ENCODE peak calls at places on chromosomes 13 and 19, in four cellular contexts. One of them, this sample, is unnamed.

GRCh38 chr19:14118165-14119051 is 846 bp upstream of the PRKACA start:
- DNase-seq in AG04449: peak
- DNase-seq in fibroblast of lung: peak
- DNase-seq in ovary: peak
- DNase-seq in this sample: peak

GRCh38 chr13:24618219-24618955 is 61.8 kb upstream of the ATP12A start:
- DNase-seq in AG04449: no peak
- DNase-seq in fibroblast of lung: no peak
- DNase-seq in ovary: no peak
- DNase-seq in this sample: peak

GRCh38 chr19:48539503-48540096 is 12.4 kb upstream of the SULT2B1 start:
- DNase-seq in AG04449: no peak
- DNase-seq in fibroblast of lung: peak
- DNase-seq in ovary: no peak
- DNase-seq in this sample: no peak

GRCh38 chr13:29507356-29507755 is 88.1 kb downstream of the SLC7A1 start:
- DNase-seq in AG04449: no peak
- DNase-seq in fibroblast of lung: no peak
- DNase-seq in ovary: no peak
- DNase-seq in this sample: no peak

GRCh38 chr13:27644302-27644701 is 22.6 kb downstream of the POLR1D start:
- DNase-seq in AG04449: peak
- DNase-seq in fibroblast of lung: peak
- DNase-seq in ovary: no peak
- DNase-seq in this sample: no peak

GRCh38 chr19:5953680-5954213 is 24.2 kb downstream of the RANBP3 start:
- DNase-seq in AG04449: no peak
- DNase-seq in fibroblast of lung: no peak
- DNase-seq in ovary: no peak
- DNase-seq in this sample: no peak

GRCh38 chr19:13717194-13717643 is 47.1 kb upstream of the MRI1 start:
- DNase-seq in AG04449: no peak
- DNase-seq in fibroblast of lung: no peak
- DNase-seq in ovary: no peak
- DNase-seq in this sample: no peak

GRCh38 chr19:40691421-40692211 is 1.2 kb upstream of the NUMBL start:
- DNase-seq in AG04449: no peak
- DNase-seq in fibroblast of lung: peak
- DNase-seq in ovary: peak
- DNase-seq in this sample: no peak

GRCh38 chr13:93086329-93086728 is 140.3 kb upstream of the GPC6 start:
- DNase-seq in AG04449: no peak
- DNase-seq in fibroblast of lung: no peak
- DNase-seq in ovary: no peak
- DNase-seq in this sample: no peak

GRCh38 chr13:33797622-33798021 is 20.3 kb upstream of the RFC3 start:
- DNase-seq in AG04449: no peak
- DNase-seq in fibroblast of lung: peak
- DNase-seq in ovary: no peak
- DNase-seq in this sample: no peak

GRCh38 chr19:50646074-50646807 is 3.0 kb upstream of the C19orf81 start:
- DNase-seq in AG04449: no peak
- DNase-seq in fibroblast of lung: peak
- DNase-seq in ovary: no peak
- DNase-seq in this sample: no peak

GRCh38 chr19:38557205-38557799 is 60.5 kb downstream of the MAP4K1 start:
- DNase-seq in AG04449: no peak
- DNase-seq in fibroblast of lung: no peak
- DNase-seq in ovary: no peak
- DNase-seq in this sample: no peak

GRCh38 chr13:102879793-102880499 is 34.1 kb downstream of the ERCC5 start:
- DNase-seq in AG04449: no peak
- DNase-seq in fibroblast of lung: no peak
- DNase-seq in ovary: no peak
- DNase-seq in this sample: no peak

GRCh38 chr13:105346141-105346766 is 1189.2 kb downstream of the EFNB2 start:
- DNase-seq in AG04449: peak
- DNase-seq in fibroblast of lung: peak
- DNase-seq in ovary: no peak
- DNase-seq in this sample: no peak

GRCh38 chr13:67366533-67366932 is 136.4 kb upstream of the PCDH9 start:
- DNase-seq in AG04449: no peak
- DNase-seq in fibroblast of lung: peak
- DNase-seq in ovary: no peak
- DNase-seq in this sample: no peak

GRCh38 chr19:49512970-49513745 is 697 bp downstream of the FCGRT start:
- DNase-seq in AG04449: no peak
- DNase-seq in fibroblast of lung: no peak
- DNase-seq in ovary: peak
- DNase-seq in this sample: no peak

GRCh38 chr13:112766336-112766735 is 76.5 kb downstream of the ATP11A start:
- DNase-seq in AG04449: no peak
- DNase-seq in fibroblast of lung: no peak
- DNase-seq in ovary: no peak
- DNase-seq in this sample: no peak

GRCh38 chr19:2549701-2550191 is 73.8 kb downstream of the GADD45B start:
- DNase-seq in AG04449: peak
- DNase-seq in fibroblast of lung: peak
- DNase-seq in ovary: no peak
- DNase-seq in this sample: no peak

GRCh38 chr19:21326169-21326568 is 3.0 kb downstream of the ZNF708 start:
- DNase-seq in AG04449: no peak
- DNase-seq in fibroblast of lung: no peak
- DNase-seq in ovary: no peak
- DNase-seq in this sample: no peak

GRCh38 chr19:56126983-56127780 is 6.1 kb upstream of the ZNF787 start:
- DNase-seq in AG04449: no peak
- DNase-seq in fibroblast of lung: no peak
- DNase-seq in ovary: no peak
- DNase-seq in this sample: no peak

GRCh38 chr13:45298206-45298505 is 42.8 kb downstream of the TPT1 start:
- DNase-seq in AG04449: no peak
- DNase-seq in fibroblast of lung: no peak
- DNase-seq in ovary: no peak
- DNase-seq in this sample: no peak

GRCh38 chr13:95020298-95020987 is 280.8 kb downstream of the ABCC4 start:
- DNase-seq in AG04449: no peak
- DNase-seq in fibroblast of lung: peak
- DNase-seq in ovary: no peak
- DNase-seq in this sample: no peak

GRCh38 chr13:51764184-51765141 is 39.5 kb downstream of the DHRS12 start:
- DNase-seq in AG04449: no peak
- DNase-seq in fibroblast of lung: peak
- DNase-seq in ovary: no peak
- DNase-seq in this sample: peak

GRCh38 chr13:41458939-41459753 is 1.8 kb downstream of the RGCC start:
- DNase-seq in AG04449: no peak
- DNase-seq in fibroblast of lung: peak
- DNase-seq in ovary: no peak
- DNase-seq in this sample: peak

GRCh38 chr13:37418490-37418889 is 180.1 kb downstream of the POSTN start:
- DNase-seq in AG04449: no peak
- DNase-seq in fibroblast of lung: peak
- DNase-seq in ovary: no peak
- DNase-seq in this sample: no peak

GRCh38 chr19:19461671-19462622 is 53.4 kb downstream of the TSSK6 start:
- DNase-seq in AG04449: no peak
- DNase-seq in fibroblast of lung: peak
- DNase-seq in ovary: peak
- DNase-seq in this sample: peak

GRCh38 chr13:88022826-88023225 is 351.7 kb downstream of the SLITRK5 start:
- DNase-seq in AG04449: no peak
- DNase-seq in fibroblast of lung: peak
- DNase-seq in ovary: no peak
- DNase-seq in this sample: no peak

GRCh38 chr19:18650048-18650435 is 13.2 kb downstream of the KLHL26 start:
- DNase-seq in AG04449: no peak
- DNase-seq in fibroblast of lung: peak
- DNase-seq in ovary: peak
- DNase-seq in this sample: no peak

GRCh38 chr13:112032186-112032835 is 34.6 kb upstream of the SOX1 start:
- DNase-seq in AG04449: no peak
- DNase-seq in fibroblast of lung: no peak
- DNase-seq in ovary: no peak
- DNase-seq in this sample: no peak

GRCh38 chr19:28494466-28494865 is 718.5 kb downstream of the UQCRFS1 start:
- DNase-seq in AG04449: no peak
- DNase-seq in fibroblast of lung: no peak
- DNase-seq in ovary: no peak
- DNase-seq in this sample: no peak

GRCh38 chr19:46791944-46792343 is 3.5 kb upstream of the SLC1A5 start:
- DNase-seq in AG04449: no peak
- DNase-seq in fibroblast of lung: no peak
- DNase-seq in ovary: no peak
- DNase-seq in this sample: no peak

GRCh38 chr19:56367829-56368711 is 25.3 kb downstream of the ZNF582 start:
- DNase-seq in AG04449: peak
- DNase-seq in fibroblast of lung: peak
- DNase-seq in ovary: peak
- DNase-seq in this sample: peak

GRCh38 chr19:964116-964520 is 20.0 kb upstream of the WDR18 start:
- DNase-seq in AG04449: no peak
- DNase-seq in fibroblast of lung: no peak
- DNase-seq in ovary: no peak
- DNase-seq in this sample: no peak
- H3K4me3 ChIP-seq in AG04449: no peak
- H3K4me3 ChIP-seq in fibroblast of lung: no peak
- H3K4me3 ChIP-seq in ovary: no peak
- H3K4me3 ChIP-seq in this sample: no peak

DNA sequence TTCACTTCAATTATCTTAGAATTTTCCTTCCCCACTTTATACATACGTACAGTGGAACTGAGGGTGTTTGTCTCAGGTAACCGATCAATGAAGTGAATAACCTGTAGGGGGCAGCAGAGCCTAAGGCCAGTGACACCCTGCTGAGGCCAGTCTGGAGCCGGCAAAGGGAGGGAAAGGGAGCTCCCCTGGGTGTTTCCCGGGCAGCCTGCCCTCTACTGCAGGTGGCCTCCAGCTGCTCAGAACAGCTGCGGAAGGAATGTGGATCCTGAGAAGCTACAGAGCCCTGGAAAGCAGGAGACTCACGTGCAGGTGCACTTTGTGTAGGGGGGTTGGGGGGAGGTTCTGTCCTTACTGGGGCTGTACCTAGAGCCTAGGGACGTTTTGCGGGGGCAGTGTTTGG is 832 bp upstream of the ZNF491 start:
- DNase-seq in AG04449: peak
- DNase-seq in fibroblast of lung: peak
- DNase-seq in ovary: peak
- DNase-seq in this sample: peak
- H3K4me3 ChIP-seq in AG04449: no peak
- H3K4me3 ChIP-seq in fibroblast of lung: no peak
- H3K4me3 ChIP-seq in ovary: no peak
- H3K4me3 ChIP-seq in this sample: no peak

DNA sequence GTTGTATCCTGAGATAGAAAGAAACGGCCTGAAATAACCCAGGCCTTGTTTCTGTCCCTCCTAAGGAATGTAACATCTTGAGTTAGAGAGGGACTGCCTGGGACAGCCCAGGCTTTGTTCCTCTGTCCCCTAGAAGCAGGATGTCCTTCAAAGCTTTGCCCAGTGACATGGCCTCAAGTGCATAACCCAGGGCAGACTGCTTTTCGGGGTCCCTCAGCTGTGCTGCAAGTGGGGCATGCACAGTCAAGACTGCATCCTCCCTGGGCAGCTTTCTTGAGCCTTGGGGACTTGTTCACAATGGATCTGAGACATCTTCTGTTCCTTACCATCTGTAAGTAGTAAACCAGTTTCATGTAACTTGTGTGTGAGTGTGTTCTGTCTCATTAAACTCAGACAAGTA is 7.5 kb upstream of the EPSTI1 start:
- DNase-seq in AG04449: no peak
- DNase-seq in fibroblast of lung: no peak
- DNase-seq in ovary: no peak
- DNase-seq in this sample: no peak
- H3K4me3 ChIP-seq in AG04449: no peak
- H3K4me3 ChIP-seq in fibroblast of lung: no peak
- H3K4me3 ChIP-seq in ovary: no peak
- H3K4me3 ChIP-seq in this sample: no peak

DNA sequence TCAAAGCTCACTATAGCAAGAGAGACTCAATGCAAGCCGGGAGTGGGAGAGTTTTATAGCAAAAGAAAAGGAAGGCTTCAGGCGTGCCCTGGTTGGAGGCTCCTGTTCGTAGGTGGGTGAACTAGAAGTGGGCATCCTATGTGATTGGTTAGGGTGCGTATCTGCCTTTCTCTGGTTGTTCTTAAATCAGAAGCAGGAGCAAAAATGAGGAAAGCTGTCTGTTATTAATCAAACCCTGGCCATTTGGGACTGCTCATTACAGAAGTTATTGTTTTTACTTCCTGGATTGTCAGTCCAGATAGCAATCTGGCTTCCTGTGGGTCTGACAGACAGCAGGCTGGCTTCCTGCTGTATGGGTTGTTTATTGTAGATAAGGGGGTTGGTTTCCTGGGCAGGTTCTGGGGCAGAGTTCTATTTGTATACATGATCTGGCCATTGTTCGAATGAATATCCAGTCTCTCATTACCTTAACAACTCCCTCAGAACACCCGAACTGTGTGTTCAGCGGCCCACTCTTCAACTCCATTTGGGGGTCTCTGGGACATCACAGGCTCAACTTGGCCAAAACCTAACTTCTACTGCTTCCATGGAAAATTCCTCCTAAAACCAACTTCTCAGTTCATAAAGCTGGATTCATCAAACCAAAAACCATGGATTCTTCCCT is 1.6 kb downstream of the ZNF792 start:
- DNase-seq in AG04449: no peak
- DNase-seq in fibroblast of lung: no peak
- DNase-seq in ovary: no peak
- DNase-seq in this sample: no peak
- H3K4me3 ChIP-seq in AG04449: peak
- H3K4me3 ChIP-seq in fibroblast of lung: peak
- H3K4me3 ChIP-seq in ovary: no peak
- H3K4me3 ChIP-seq in this sample: peak

GRCh38 chr19:42200116-42200740 is 17.2 kb downstream of the DEDD2 start:
- DNase-seq in AG04449: no peak
- DNase-seq in fibroblast of lung: no peak
- DNase-seq in ovary: no peak
- DNase-seq in this sample: no peak
- H3K4me3 ChIP-seq in AG04449: no peak
- H3K4me3 ChIP-seq in fibroblast of lung: no peak
- H3K4me3 ChIP-seq in ovary: no peak
- H3K4me3 ChIP-seq in this sample: peak

DNA sequence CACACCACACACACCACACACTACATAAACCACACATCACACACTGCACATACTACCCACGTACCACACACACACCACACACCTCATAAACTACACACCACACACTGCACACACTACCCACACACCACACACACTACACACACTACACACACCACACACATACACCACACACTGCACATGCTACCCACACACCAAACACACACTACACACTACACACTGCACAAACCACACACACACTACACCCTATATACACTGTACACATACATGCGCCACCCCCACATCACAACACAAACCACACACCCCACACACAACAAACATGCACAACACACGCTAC is 5.5 kb downstream of the MAG start:
- DNase-seq in AG04449: no peak
- DNase-seq in fibroblast of lung: no peak
- DNase-seq in ovary: no peak
- DNase-seq in this sample: no peak
- H3K4me3 ChIP-seq in AG04449: no peak
- H3K4me3 ChIP-seq in fibroblast of lung: no peak
- H3K4me3 ChIP-seq in ovary: no peak
- H3K4me3 ChIP-seq in this sample: no peak

This sample was measured in CD8-positive, alpha-beta memory T cell.